ENCODE peak calls at places on chromosomes 11 and 22, in six cellular contexts. One of them, this sample, is unnamed.
A peak's percentile ranks its signal among the peaks of the same experiment; 100 is the strongest.

GRCh38 chr22:47300698-47301405 is 538.4 kb downstream of the TBC1D22A start:
- DNase-seq in bronchial epithelial cell: no peak
- DNase-seq in neural progenitor cell: no peak
- DNase-seq in CD8-positive, alpha-beta T cell: no peak
- DNase-seq in GM12865: no peak
- DNase-seq in AG09309: no peak
- DNase-seq in this sample: no peak

GRCh38 chr11:65274734-65275682 is 13.2 kb downstream of the POLA2 start:
- DNase-seq in bronchial epithelial cell: peak; percentile 86
- DNase-seq in neural progenitor cell: peak; percentile 77
- DNase-seq in CD8-positive, alpha-beta T cell: no peak
- DNase-seq in GM12865: peak; percentile 53
- DNase-seq in AG09309: peak; percentile 97
- DNase-seq in this sample: peak; percentile 98

GRCh38 chr11:6273188-6273587 is 13.6 kb downstream of the CCKBR start:
- DNase-seq in bronchial epithelial cell: no peak
- DNase-seq in neural progenitor cell: no peak
- DNase-seq in CD8-positive, alpha-beta T cell: no peak
- DNase-seq in GM12865: no peak
- DNase-seq in AG09309: no peak
- DNase-seq in this sample: no peak

GRCh38 chr22:46096051-46096450 is 54.3 kb upstream of the PPARA start:
- DNase-seq in bronchial epithelial cell: no peak
- DNase-seq in neural progenitor cell: no peak
- DNase-seq in CD8-positive, alpha-beta T cell: no peak
- DNase-seq in GM12865: no peak
- DNase-seq in AG09309: no peak
- DNase-seq in this sample: no peak

GRCh38 chr11:76599041-76600013 is 71.2 kb downstream of the LRRC32 start:
- DNase-seq in bronchial epithelial cell: no peak
- DNase-seq in neural progenitor cell: no peak
- DNase-seq in CD8-positive, alpha-beta T cell: peak; percentile 34
- DNase-seq in GM12865: no peak
- DNase-seq in AG09309: no peak
- DNase-seq in this sample: peak; percentile 73

GRCh38 chr22:38110008-38110862 is at the start of gene BAIAP2L2:
- DNase-seq in bronchial epithelial cell: no peak
- DNase-seq in neural progenitor cell: no peak
- DNase-seq in CD8-positive, alpha-beta T cell: no peak
- DNase-seq in GM12865: no peak
- DNase-seq in AG09309: no peak
- DNase-seq in this sample: no peak

GRCh38 chr11:45568031-45568430 is 97.4 kb downstream of the CHST1 start:
- DNase-seq in bronchial epithelial cell: no peak
- DNase-seq in neural progenitor cell: no peak
- DNase-seq in CD8-positive, alpha-beta T cell: no peak
- DNase-seq in GM12865: no peak
- DNase-seq in AG09309: no peak
- DNase-seq in this sample: no peak

GRCh38 chr11:93895106-93895862 is 44.9 kb upstream of the VSTM5 start:
- DNase-seq in bronchial epithelial cell: peak; percentile 72
- DNase-seq in neural progenitor cell: peak; percentile 84
- DNase-seq in CD8-positive, alpha-beta T cell: no peak
- DNase-seq in GM12865: peak; percentile 49
- DNase-seq in AG09309: peak; percentile 85
- DNase-seq in this sample: peak; percentile 89

GRCh38 chr11:74453373-74453975 is 13.9 kb downstream of the KCNE3 start:
- DNase-seq in bronchial epithelial cell: peak; percentile 66
- DNase-seq in neural progenitor cell: peak; percentile 81
- DNase-seq in CD8-positive, alpha-beta T cell: peak; percentile 66
- DNase-seq in GM12865: peak; percentile 74
- DNase-seq in AG09309: no peak
- DNase-seq in this sample: peak; percentile 82

GRCh38 chr11:57164317-57164716 is 17.4 kb upstream of the LRRC55 start:
- DNase-seq in bronchial epithelial cell: no peak
- DNase-seq in neural progenitor cell: no peak
- DNase-seq in CD8-positive, alpha-beta T cell: no peak
- DNase-seq in GM12865: no peak
- DNase-seq in AG09309: no peak
- DNase-seq in this sample: no peak

GRCh38 chr11:11618973-11619435 is 2.8 kb downstream of the GALNT18 start:
- DNase-seq in bronchial epithelial cell: no peak
- DNase-seq in neural progenitor cell: peak; percentile 34
- DNase-seq in CD8-positive, alpha-beta T cell: no peak
- DNase-seq in GM12865: no peak
- DNase-seq in AG09309: no peak
- DNase-seq in this sample: no peak

GRCh38 chr22:48663297-48663696 is 1164.4 kb downstream of the BRD1 start:
- DNase-seq in bronchial epithelial cell: no peak
- DNase-seq in neural progenitor cell: peak; percentile 33
- DNase-seq in CD8-positive, alpha-beta T cell: no peak
- DNase-seq in GM12865: peak; percentile 30
- DNase-seq in AG09309: no peak
- DNase-seq in this sample: no peak

GRCh38 chr11:57868491-57868890 is 106.9 kb downstream of the CTNND1 start:
- DNase-seq in bronchial epithelial cell: no peak
- DNase-seq in neural progenitor cell: no peak
- DNase-seq in CD8-positive, alpha-beta T cell: no peak
- DNase-seq in GM12865: no peak
- DNase-seq in AG09309: no peak
- DNase-seq in this sample: no peak

GRCh38 chr11:117837791-117838190 is 13.2 kb upstream of the FXYD2 start:
- DNase-seq in bronchial epithelial cell: no peak
- DNase-seq in neural progenitor cell: no peak
- DNase-seq in CD8-positive, alpha-beta T cell: peak; percentile 50
- DNase-seq in GM12865: no peak
- DNase-seq in AG09309: no peak
- DNase-seq in this sample: no peak

GRCh38 chr22:17920145-17920605 is 104.2 kb downstream of the MICAL3 start:
- DNase-seq in bronchial epithelial cell: peak; percentile 76
- DNase-seq in neural progenitor cell: peak; percentile 59
- DNase-seq in CD8-positive, alpha-beta T cell: no peak
- DNase-seq in GM12865: no peak
- DNase-seq in AG09309: no peak
- DNase-seq in this sample: peak; percentile 56

GRCh38 chr11:63564056-63564784 is 1.0 kb upstream of the PLAAT2 start:
- DNase-seq in bronchial epithelial cell: no peak
- DNase-seq in neural progenitor cell: no peak
- DNase-seq in CD8-positive, alpha-beta T cell: no peak
- DNase-seq in GM12865: peak; percentile 93
- DNase-seq in AG09309: no peak
- DNase-seq in this sample: no peak

GRCh38 chr11:17930544-17931144 is 82.2 kb downstream of the SERGEF start:
- DNase-seq in bronchial epithelial cell: no peak
- DNase-seq in neural progenitor cell: no peak
- DNase-seq in CD8-positive, alpha-beta T cell: no peak
- DNase-seq in GM12865: no peak
- DNase-seq in AG09309: no peak
- DNase-seq in this sample: no peak

GRCh38 chr11:125084057-125084416 is 20.9 kb downstream of the SLC37A2 start:
- DNase-seq in bronchial epithelial cell: no peak
- DNase-seq in neural progenitor cell: no peak
- DNase-seq in CD8-positive, alpha-beta T cell: peak; percentile 42
- DNase-seq in GM12865: no peak
- DNase-seq in AG09309: no peak
- DNase-seq in this sample: no peak

GRCh38 chr22:27874185-27874584 is 44.9 kb downstream of the PITPNB start:
- DNase-seq in bronchial epithelial cell: no peak
- DNase-seq in neural progenitor cell: no peak
- DNase-seq in CD8-positive, alpha-beta T cell: no peak
- DNase-seq in GM12865: no peak
- DNase-seq in AG09309: no peak
- DNase-seq in this sample: no peak

GRCh38 chr11:7514099-7514725 is 413 bp downstream of the PPFIBP2 start:
- DNase-seq in bronchial epithelial cell: no peak
- DNase-seq in neural progenitor cell: peak; percentile 42
- DNase-seq in CD8-positive, alpha-beta T cell: no peak
- DNase-seq in GM12865: peak; percentile 43
- DNase-seq in AG09309: no peak
- DNase-seq in this sample: no peak

GRCh38 chr11:7515544-7515943 is 1.7 kb downstream of the PPFIBP2 start:
- DNase-seq in bronchial epithelial cell: no peak
- DNase-seq in neural progenitor cell: no peak
- DNase-seq in CD8-positive, alpha-beta T cell: no peak
- DNase-seq in GM12865: no peak
- DNase-seq in AG09309: no peak
- DNase-seq in this sample: no peak

GRCh38 chr11:7512525-7513209 is 1.1 kb upstream of the PPFIBP2 start:
- DNase-seq in bronchial epithelial cell: no peak
- DNase-seq in neural progenitor cell: no peak
- DNase-seq in CD8-positive, alpha-beta T cell: peak; percentile 55
- DNase-seq in GM12865: peak; percentile 92
- DNase-seq in AG09309: peak; percentile 33
- DNase-seq in this sample: peak; percentile 69

GRCh38 chr11:7511405-7511804 is 2.4 kb upstream of the PPFIBP2 start:
- DNase-seq in bronchial epithelial cell: no peak
- DNase-seq in neural progenitor cell: no peak
- DNase-seq in CD8-positive, alpha-beta T cell: no peak
- DNase-seq in GM12865: no peak
- DNase-seq in AG09309: no peak
- DNase-seq in this sample: no peak

DNA sequence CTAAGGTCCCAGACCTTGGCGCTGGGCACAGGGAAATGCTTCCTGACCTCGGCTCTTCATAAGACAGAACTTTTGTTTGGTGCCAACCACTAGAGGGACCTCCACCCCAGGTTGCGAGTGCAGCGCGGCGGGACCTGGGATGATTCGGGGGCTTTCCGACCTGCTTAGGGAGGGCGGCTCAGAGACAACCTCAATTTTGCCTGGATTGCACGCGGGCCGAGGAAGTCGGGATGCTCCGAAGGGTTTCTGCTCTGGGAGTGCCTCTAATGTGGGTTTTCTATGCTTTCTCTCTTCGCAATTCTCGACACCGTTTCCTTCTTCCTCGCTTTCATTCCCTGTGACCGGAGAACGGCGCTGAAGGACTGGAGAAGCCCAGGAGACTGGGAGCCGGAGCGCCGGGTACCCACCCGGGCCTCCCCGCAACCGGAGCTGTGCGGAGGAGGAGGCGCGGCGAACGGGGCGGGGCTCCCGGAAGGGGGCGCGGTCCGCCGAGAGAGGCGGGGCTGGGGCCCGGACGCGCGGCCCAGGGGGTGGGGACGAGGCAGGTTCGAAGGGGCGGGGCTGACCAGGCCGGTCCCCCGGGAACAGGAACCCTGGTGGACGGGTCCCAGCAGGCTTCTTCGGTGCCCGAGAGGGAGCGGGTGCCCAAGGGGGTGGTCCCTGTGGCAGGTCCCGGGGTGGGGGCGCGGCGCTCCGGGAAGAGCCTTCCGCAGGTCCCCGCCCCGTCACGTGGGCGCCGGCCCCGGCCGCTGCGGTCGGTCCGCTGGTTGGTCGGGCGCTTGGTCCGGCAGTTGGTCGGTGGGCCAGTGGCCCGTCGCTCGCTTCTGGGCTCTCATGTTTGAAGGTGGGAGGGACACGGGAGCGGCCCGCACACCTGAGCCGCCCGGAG is at the start of gene PPFIBP2:
- DNase-seq in bronchial epithelial cell: peak; percentile 58
- DNase-seq in neural progenitor cell: peak; percentile 89
- DNase-seq in CD8-positive, alpha-beta T cell: peak; percentile 89
- DNase-seq in GM12865: peak; percentile 89
- DNase-seq in AG09309: no peak
- DNase-seq in this sample: peak; percentile 66
- TF ChIP-seq CTCF in bronchial epithelial cell: peak; percentile 84
- TF ChIP-seq CTCF in neural progenitor cell: peak; percentile 75
- TF ChIP-seq CTCF in CD8-positive, alpha-beta T cell: peak; percentile 68
- TF ChIP-seq CTCF in GM12865: peak; percentile 73
- TF ChIP-seq CTCF in AG09309: peak; percentile 79
- TF ChIP-seq CTCF in this sample: peak; percentile 79

DNA sequence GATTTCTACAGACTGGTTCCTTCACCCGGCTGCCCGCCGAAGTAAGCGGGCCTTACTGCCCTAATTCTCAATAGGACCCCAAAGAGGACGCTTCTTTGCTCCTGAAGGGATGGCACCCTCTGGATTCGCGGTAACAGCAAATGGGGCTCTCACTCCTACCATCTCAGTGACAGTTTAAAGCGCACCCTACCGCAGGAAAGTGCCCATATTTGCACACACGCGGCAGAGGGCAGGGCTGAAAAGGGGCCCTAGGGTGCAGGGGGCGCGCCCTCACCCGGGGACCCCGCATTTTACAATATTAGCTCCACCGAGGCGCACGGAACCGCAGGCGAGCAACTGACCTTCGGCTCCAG is 974 bp upstream of the UPB1 start:
- DNase-seq in bronchial epithelial cell: no peak
- DNase-seq in neural progenitor cell: peak; percentile 35
- DNase-seq in CD8-positive, alpha-beta T cell: no peak
- DNase-seq in GM12865: no peak
- DNase-seq in AG09309: no peak
- DNase-seq in this sample: no peak
- H3K4me3 ChIP-seq in bronchial epithelial cell: no peak overlapping the region
- H3K4me3 ChIP-seq in neural progenitor cell: peak overlapping the region; percentile 41
- H3K4me3 ChIP-seq in CD8-positive, alpha-beta T cell: no peak overlapping the region
- H3K4me3 ChIP-seq in GM12865: no peak overlapping the region
- H3K4me3 ChIP-seq in AG09309: no peak overlapping the region
- H3K4me3 ChIP-seq in this sample: peak overlapping the region; percentile 39

GRCh38 chr11:83881428-83881827 is 595.3 kb upstream of the CCDC90B start:
- DNase-seq in bronchial epithelial cell: no peak
- DNase-seq in neural progenitor cell: no peak
- DNase-seq in CD8-positive, alpha-beta T cell: no peak
- DNase-seq in GM12865: peak; percentile 7
- DNase-seq in AG09309: no peak
- DNase-seq in this sample: peak; percentile 23
- TF ChIP-seq CTCF in bronchial epithelial cell: no peak
- TF ChIP-seq CTCF in neural progenitor cell: peak; percentile 16
- TF ChIP-seq CTCF in CD8-positive, alpha-beta T cell: no peak
- TF ChIP-seq CTCF in GM12865: peak; percentile 1
- TF ChIP-seq CTCF in AG09309: no peak
- TF ChIP-seq CTCF in this sample: peak; percentile 24

DNA sequence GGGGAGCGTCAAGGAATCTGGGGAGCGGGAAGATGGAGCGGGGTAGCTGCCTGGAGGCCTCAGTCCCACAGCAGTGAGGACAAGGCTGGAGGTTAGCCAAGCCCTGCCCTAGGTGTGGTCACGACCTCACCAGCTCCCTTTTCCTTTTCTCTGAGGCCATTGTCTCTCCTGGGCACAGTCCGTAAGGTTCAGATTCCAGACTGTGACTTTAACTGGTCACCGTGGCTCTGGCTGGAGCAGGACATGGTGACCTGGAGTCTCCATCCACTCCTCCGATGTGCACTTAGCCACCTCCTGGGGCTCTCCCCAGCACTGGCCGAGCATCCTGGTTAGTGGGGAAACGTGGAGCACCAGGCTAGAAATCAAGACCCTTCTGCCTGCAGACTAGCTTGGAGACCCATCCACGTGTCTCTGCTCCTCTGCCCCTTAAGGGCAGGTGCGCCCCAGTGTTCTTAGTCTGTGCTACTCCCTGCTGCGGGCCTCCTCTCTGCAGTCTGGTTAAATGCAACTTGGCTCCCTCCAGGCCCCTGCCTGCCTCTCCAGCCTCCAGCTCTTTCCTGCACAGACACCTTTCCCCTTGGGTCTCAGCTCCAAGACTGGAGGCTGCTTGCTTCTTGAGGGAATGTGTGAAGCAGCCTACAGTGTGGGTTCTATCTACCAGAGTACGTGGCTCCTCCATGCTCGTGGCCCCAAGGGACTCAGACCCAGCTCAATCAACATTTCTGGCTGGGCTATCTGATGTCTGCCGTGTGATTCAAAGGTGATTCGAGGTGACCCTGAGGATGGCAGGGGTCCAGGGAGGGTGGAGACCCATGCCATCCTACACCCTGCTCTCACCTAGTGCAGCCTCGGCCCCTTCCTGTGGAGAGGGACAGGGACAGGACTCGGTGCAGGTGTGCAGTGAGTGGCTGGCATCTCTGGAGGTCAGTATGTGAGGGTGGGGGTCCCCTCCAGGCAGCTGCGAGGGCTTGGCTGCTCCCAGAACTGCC is 5.2 kb downstream of the SLC25A1 start:
- DNase-seq in bronchial epithelial cell: no peak
- DNase-seq in neural progenitor cell: peak; percentile 2
- DNase-seq in CD8-positive, alpha-beta T cell: no peak
- DNase-seq in GM12865: no peak
- DNase-seq in AG09309: no peak
- DNase-seq in this sample: no peak
- H3K4me3 ChIP-seq in bronchial epithelial cell: no peak overlapping the region
- H3K4me3 ChIP-seq in neural progenitor cell: peak overlapping the region; percentile 91
- H3K4me3 ChIP-seq in CD8-positive, alpha-beta T cell: no peak overlapping the region
- H3K4me3 ChIP-seq in GM12865: peak overlapping the region; percentile 93
- H3K4me3 ChIP-seq in AG09309: peak overlapping the region; percentile 95
- H3K4me3 ChIP-seq in this sample: peak overlapping the region; percentile 87

This sample was measured in choroid plexus epithelial cell.